ENCODE peak calls at places on chromosomes 11 and 22, in seven cellular contexts. O is A549, D is heart left ventricle, S is body of pancreas, C is left ventricle myocardium inferior, J is upper lobe of right lung, E is lung. V is an unnamed sample.

GRCh38 chr11:32902089-32902665 is 9.6 kb downstream of the QSER1 start:
- DNase-seq in O (no peak), D (no peak), S (no peak), C (no peak), J (peak; percentile 70), E (peak; percentile 54), V (no peak)

GRCh38 chr11:112440518-112440917 is 179.9 kb upstream of the PLET1 start:
- DNase-seq in O (peak; percentile 8), D (no peak), S (no peak), C (no peak), J (no peak), E (no peak), V (no peak)

GRCh38 chr11:66277475-66278391 is at the start of gene CNIH2:
- DNase-seq in O (no peak), D (no peak), S (no peak), C (no peak), J (no peak), E (no peak), V (no peak)

GRCh38 chr22:24432059-24432853 is 4.9 kb downstream of the ADORA2A start:
- DNase-seq in O (no peak), D (peak; percentile 83), S (no peak), C (peak; percentile 81), J (peak; percentile 75), E (no peak), V (peak; percentile 84)

GRCh38 chr11:126279191-126279590 is 3.7 kb upstream of the TIRAP start:
- DNase-seq in O (no peak), D (no peak), S (no peak), C (no peak), J (no peak), E (no peak), V (no peak)

GRCh38 chr11:57230797-57231538 is 6.1 kb downstream of the APLNR start:
- DNase-seq in O (no peak), D (no peak), S (no peak), C (no peak), J (no peak), E (no peak), V (no peak)

GRCh38 chr11:911031-911889 is 650 bp upstream of the CHID1 start:
- DNase-seq in O (peak; percentile 35), D (peak; percentile 53), S (no peak), C (peak; percentile 50), J (peak; percentile 83), E (no peak), V (peak; percentile 58)

GRCh38 chr11:107898270-107898669 is 30.0 kb upstream of the RAB39A start:
- DNase-seq in O (peak; percentile 53), D (no peak), S (no peak), C (no peak), J (no peak), E (no peak), V (no peak)

GRCh38 chr22:23122216-23122957 is 19.4 kb downstream of the RSPH14 start:
- DNase-seq in O (no peak), D (no peak), S (no peak), C (no peak), J (no peak), E (no peak), V (no peak)

GRCh38 chr11:62307950-62308349 is 9.1 kb upstream of the SCGB1D4 start:
- DNase-seq in O (no peak), D (no peak), S (no peak), C (no peak), J (no peak), E (no peak), V (no peak)

GRCh38 chr22:42080287-42080686 is 787 bp downstream of the SMDT1 start:
- DNase-seq in O (peak; percentile 5), D (no peak), S (peak; percentile 47), C (no peak), J (peak; percentile 62), E (no peak), V (no peak)

GRCh38 chr11:35614949-35615569 is 3.2 kb upstream of the FJX1 start:
- DNase-seq in O (no peak), D (no peak), S (no peak), C (no peak), J (no peak), E (no peak), V (no peak)

GRCh38 chr22:19131685-19132015 is 542 bp downstream of the TSSK2 start:
- DNase-seq in O (no peak), D (no peak), S (no peak), C (no peak), J (no peak), E (no peak), V (peak; percentile 3)

GRCh38 chr11:45400594-45400993 is 114.5 kb upstream of the SYT13 start:
- DNase-seq in O (no peak), D (no peak), S (no peak), C (no peak), J (no peak), E (no peak), V (no peak)

GRCh38 chr11:71489311-71490043 is 36.5 kb downstream of the NADSYN1 start:
- DNase-seq in O (peak; percentile 23), D (no peak), S (peak; percentile 6), C (no peak), J (no peak), E (no peak), V (no peak)

GRCh38 chr11:125404811-125405481 is 91.1 kb downstream of the FEZ1 start:
- DNase-seq in O (peak; percentile 14), D (peak; percentile 61), S (peak; percentile 69), C (peak; percentile 76), J (peak; percentile 85), E (peak; percentile 67), V (peak; percentile 77)

GRCh38 chr22:42742940-42743339 is 22.3 kb upstream of the A4GALT start:
- DNase-seq in O (no peak), D (peak; percentile 66), S (no peak), C (peak; percentile 64), J (no peak), E (no peak), V (peak; percentile 73)

GRCh38 chr11:73410627-73411026 is 34.4 kb downstream of the RELT start:
- DNase-seq in O (no peak), D (no peak), S (no peak), C (no peak), J (no peak), E (no peak), V (no peak)

GRCh38 chr11:16883179-16883578 is 131.0 kb downstream of the PLEKHA7 start:
- DNase-seq in O (peak; percentile 22), D (no peak), S (no peak), C (peak; percentile 28), J (no peak), E (peak; percentile 31), V (peak; percentile 27)

GRCh38 chr11:12725863-12726666 is 51.8 kb downstream of the TEAD1 start:
- DNase-seq in O (peak; percentile 31), D (no peak), S (no peak), C (no peak), J (no peak), E (no peak), V (no peak)

GRCh38 chr11:117572671-117573070 is 224.3 kb downstream of the DSCAML1 start:
- DNase-seq in O (no peak), D (no peak), S (no peak), C (no peak), J (peak; percentile 17), E (no peak), V (no peak)

GRCh38 chr11:70298243-70298915 is 27.9 kb downstream of the PPFIA1 start:
- DNase-seq in O (no peak), D (no peak), S (no peak), C (no peak), J (no peak), E (no peak), V (no peak)

GRCh38 chr11:120657306-120658070 is 145.9 kb downstream of the GRIK4 start:
- DNase-seq in O (no peak), D (no peak), S (no peak), C (no peak), J (no peak), E (no peak), V (no peak)

GRCh38 chr11:120662071-120662611 is 150.6 kb downstream of the GRIK4 start:
- DNase-seq in O (no peak), D (no peak), S (no peak), C (no peak), J (no peak), E (no peak), V (no peak)

GRCh38 chr11:120659076-120659475 is 147.5 kb downstream of the GRIK4 start:
- DNase-seq in O (no peak), D (no peak), S (no peak), C (no peak), J (no peak), E (no peak), V (no peak)

GRCh38 chr11:120658071-120658423 is 146.5 kb downstream of the GRIK4 start:
- DNase-seq in O (no peak), D (no peak), S (no peak), C (no peak), J (no peak), E (no peak), V (no peak)

DNA sequence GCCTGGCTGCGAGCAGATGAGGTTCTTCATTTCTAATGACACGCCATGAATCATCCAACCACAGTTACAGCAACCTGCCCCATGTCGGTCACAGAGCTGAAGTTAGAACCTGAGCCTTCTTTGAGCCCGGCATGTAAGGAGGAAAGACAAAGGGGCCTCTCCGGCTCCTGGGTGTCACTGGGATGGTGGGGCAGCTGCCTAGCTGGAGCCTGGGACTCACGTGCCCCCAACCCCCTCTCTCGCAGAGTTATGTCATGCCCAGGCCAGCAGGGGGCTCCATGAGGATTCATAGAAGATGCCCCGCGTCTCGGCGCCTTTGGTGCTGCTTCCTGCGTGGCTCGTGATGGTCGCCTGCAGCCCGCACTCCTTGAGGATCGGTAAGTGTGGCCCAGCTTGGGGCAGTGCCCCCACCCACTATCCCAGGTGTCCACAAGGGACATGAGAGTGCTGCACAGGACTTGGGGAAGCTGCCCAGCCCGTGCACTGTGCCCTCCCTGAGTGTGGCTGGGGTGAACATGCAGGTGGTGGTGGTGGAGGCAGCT is 148.5 kb downstream of the GRIK4 start:
- DNase-seq in O (peak; percentile 33), D (no peak), S (peak; percentile 20), C (no peak), J (no peak), E (no peak), V (no peak)
- TF ChIP-seq CTCF in O (peak; percentile 32), D (peak; percentile 23), S (no peak), C (peak; percentile 52), J (peak; percentile 39), E (no peak), V (peak; percentile 39)

GRCh38 chr22:35467788-35468187 is 67.8 kb downstream of the MCM5 start:
- DNase-seq in O (peak; percentile 29), D (peak; percentile 92), S (peak; percentile 39), C (peak; percentile 86), J (peak; percentile 69), E (peak; percentile 45), V (peak; percentile 82)
- H3K27ac ChIP-seq in O (peak overlapping the region; percentile 43), D (peak overlapping the region; percentile 79), S (peak overlapping the region; percentile 71), C (peak overlapping the region; percentile 89), J (peak overlapping the region; percentile 72), E (peak overlapping the region; percentile 85), V (peak overlapping the region; percentile 73)

GRCh38 chr22:38080847-38081635 is 2.9 kb downstream of the SLC16A8 start:
- DNase-seq in O (no peak), D (peak; percentile 56), S (no peak), C (peak; percentile 41), J (no peak), E (no peak), V (no peak)
- H3K4me3 ChIP-seq in O (no peak overlapping the region), D (peak overlapping the region; percentile 46), S (no peak overlapping the region), C (peak overlapping the region; percentile 65), J (peak overlapping the region; percentile 35), E (peak overlapping the region; percentile 15), V (peak overlapping the region; percentile 46)

GRCh38 chr11:8247312-8247711 is 16.4 kb downstream of the LMO1 start:
- DNase-seq in O (no peak), D (peak; percentile 21), S (peak; percentile 52), C (no peak), J (no peak), E (no peak), V (no peak)
- TF ChIP-seq CTCF in O (peak; percentile 52), D (no peak), S (peak; percentile 29), C (peak; percentile 51), J (peak; percentile 38), E (no peak), V (peak; percentile 10)